ENCODE peak calls at places on chromosome 10, in ten cellular contexts. One of them, this sample, is unnamed.

GRCh38 chr10:77448226-77448625 is 189.4 kb downstream of the KCNMA1 start:
- DNase-seq in Calu3: no peak
- DNase-seq in ACHN: no peak
- DNase-seq in activated CD8-positive, alpha-beta memory T cell treated with anti-CD3 and anti-CD28 coated beads for 1 hour: no peak
- DNase-seq in activated gamma-delta T cell treated with anti-CD3 and anti-CD28 coated beads, Interleukin-2, amount 50 U/mL, for 16 hours: no peak
- DNase-seq in mucosa of gallbladder: no peak
- DNase-seq in SHP77: no peak
- DNase-seq in memory B cell: no peak
- DNase-seq in HTR-8/SVneo: no peak
- DNase-seq in heart right ventricle: no peak
- DNase-seq in this sample: no peak

GRCh38 chr10:22615819-22616499 is 98.4 kb downstream of the PIP4K2A start:
- DNase-seq in Calu3: peak
- DNase-seq in ACHN: peak
- DNase-seq in activated CD8-positive, alpha-beta memory T cell treated with anti-CD3 and anti-CD28 coated beads for 1 hour: no peak
- DNase-seq in heart right ventricle: peak
- DNase-seq in SHP77: no peak
- DNase-seq in mucosa of gallbladder: no peak
- DNase-seq in memory B cell: peak
- DNase-seq in HTR-8/SVneo: no peak
- DNase-seq in activated gamma-delta T cell treated with anti-CD3 and anti-CD28 coated beads, Interleukin-2, amount 50 U/mL, for 16 hours: peak
- DNase-seq in this sample: no peak

GRCh38 chr10:30366829-30367228 is 17.8 kb upstream of the MTPAP start:
- DNase-seq in SHP77: no peak
- DNase-seq in mucosa of gallbladder: no peak
- DNase-seq in activated CD8-positive, alpha-beta memory T cell treated with anti-CD3 and anti-CD28 coated beads for 1 hour: no peak
- DNase-seq in memory B cell: no peak
- DNase-seq in activated gamma-delta T cell treated with anti-CD3 and anti-CD28 coated beads, Interleukin-2, amount 50 U/mL, for 16 hours: no peak
- DNase-seq in ACHN: no peak
- DNase-seq in heart right ventricle: no peak
- DNase-seq in HTR-8/SVneo: no peak
- DNase-seq in Calu3: no peak
- DNase-seq in this sample: no peak

GRCh38 chr10:30046476-30046875 is 12.9 kb downstream of the JCAD start:
- DNase-seq in SHP77: no peak
- DNase-seq in mucosa of gallbladder: no peak
- DNase-seq in activated CD8-positive, alpha-beta memory T cell treated with anti-CD3 and anti-CD28 coated beads for 1 hour: no peak
- DNase-seq in HTR-8/SVneo: no peak
- DNase-seq in memory B cell: no peak
- DNase-seq in Calu3: no peak
- DNase-seq in ACHN: no peak
- DNase-seq in activated gamma-delta T cell treated with anti-CD3 and anti-CD28 coated beads, Interleukin-2, amount 50 U/mL, for 16 hours: no peak
- DNase-seq in heart right ventricle: no peak
- DNase-seq in this sample: no peak

GRCh38 chr10:103111031-103111917 is 81.8 kb downstream of the NT5C2 start:
- DNase-seq in mucosa of gallbladder: no peak
- DNase-seq in Calu3: no peak
- DNase-seq in memory B cell: no peak
- DNase-seq in HTR-8/SVneo: no peak
- DNase-seq in activated gamma-delta T cell treated with anti-CD3 and anti-CD28 coated beads, Interleukin-2, amount 50 U/mL, for 16 hours: no peak
- DNase-seq in heart right ventricle: no peak
- DNase-seq in ACHN: no peak
- DNase-seq in activated CD8-positive, alpha-beta memory T cell treated with anti-CD3 and anti-CD28 coated beads for 1 hour: no peak
- DNase-seq in SHP77: no peak
- DNase-seq in this sample: no peak

GRCh38 chr10:24277771-24278518 is 69.0 kb downstream of the KIAA1217 start:
- DNase-seq in heart right ventricle: peak
- DNase-seq in activated gamma-delta T cell treated with anti-CD3 and anti-CD28 coated beads, Interleukin-2, amount 50 U/mL, for 16 hours: no peak
- DNase-seq in activated CD8-positive, alpha-beta memory T cell treated with anti-CD3 and anti-CD28 coated beads for 1 hour: no peak
- DNase-seq in mucosa of gallbladder: peak
- DNase-seq in ACHN: no peak
- DNase-seq in Calu3: no peak
- DNase-seq in HTR-8/SVneo: no peak
- DNase-seq in SHP77: no peak
- DNase-seq in memory B cell: no peak
- DNase-seq in this sample: no peak

GRCh38 chr10:63256047-63256773 is 123.1 kb downstream of the NRBF2 start:
- DNase-seq in Calu3: no peak
- DNase-seq in activated gamma-delta T cell treated with anti-CD3 and anti-CD28 coated beads, Interleukin-2, amount 50 U/mL, for 16 hours: no peak
- DNase-seq in heart right ventricle: no peak
- DNase-seq in SHP77: no peak
- DNase-seq in ACHN: no peak
- DNase-seq in HTR-8/SVneo: no peak
- DNase-seq in memory B cell: no peak
- DNase-seq in activated CD8-positive, alpha-beta memory T cell treated with anti-CD3 and anti-CD28 coated beads for 1 hour: no peak
- DNase-seq in mucosa of gallbladder: no peak
- DNase-seq in this sample: peak

GRCh38 chr10:50527438-50528043 is 96.2 kb downstream of the SGMS1 start:
- DNase-seq in mucosa of gallbladder: no peak
- DNase-seq in memory B cell: no peak
- DNase-seq in SHP77: no peak
- DNase-seq in heart right ventricle: no peak
- DNase-seq in ACHN: no peak
- DNase-seq in activated gamma-delta T cell treated with anti-CD3 and anti-CD28 coated beads, Interleukin-2, amount 50 U/mL, for 16 hours: no peak
- DNase-seq in HTR-8/SVneo: no peak
- DNase-seq in Calu3: no peak
- DNase-seq in activated CD8-positive, alpha-beta memory T cell treated with anti-CD3 and anti-CD28 coated beads for 1 hour: no peak
- DNase-seq in this sample: no peak

GRCh38 chr10:99456207-99456606 is 25.8 kb upstream of the GOT1 start:
- DNase-seq in Calu3: no peak
- DNase-seq in SHP77: no peak
- DNase-seq in HTR-8/SVneo: no peak
- DNase-seq in ACHN: no peak
- DNase-seq in heart right ventricle: no peak
- DNase-seq in activated gamma-delta T cell treated with anti-CD3 and anti-CD28 coated beads, Interleukin-2, amount 50 U/mL, for 16 hours: no peak
- DNase-seq in memory B cell: no peak
- DNase-seq in activated CD8-positive, alpha-beta memory T cell treated with anti-CD3 and anti-CD28 coated beads for 1 hour: no peak
- DNase-seq in mucosa of gallbladder: no peak
- DNase-seq in this sample: no peak

GRCh38 chr10:109451879-109452278 is 471.4 kb downstream of the XPNPEP1 start:
- DNase-seq in HTR-8/SVneo: no peak
- DNase-seq in heart right ventricle: no peak
- DNase-seq in SHP77: no peak
- DNase-seq in mucosa of gallbladder: no peak
- DNase-seq in ACHN: no peak
- DNase-seq in activated gamma-delta T cell treated with anti-CD3 and anti-CD28 coated beads, Interleukin-2, amount 50 U/mL, for 16 hours: no peak
- DNase-seq in activated CD8-positive, alpha-beta memory T cell treated with anti-CD3 and anti-CD28 coated beads for 1 hour: no peak
- DNase-seq in Calu3: no peak
- DNase-seq in memory B cell: no peak
- DNase-seq in this sample: no peak

GRCh38 chr10:65793738-65794425 is 1132.0 kb upstream of the LRRTM3 start:
- DNase-seq in memory B cell: no peak
- DNase-seq in HTR-8/SVneo: no peak
- DNase-seq in mucosa of gallbladder: peak
- DNase-seq in Calu3: peak
- DNase-seq in activated CD8-positive, alpha-beta memory T cell treated with anti-CD3 and anti-CD28 coated beads for 1 hour: no peak
- DNase-seq in activated gamma-delta T cell treated with anti-CD3 and anti-CD28 coated beads, Interleukin-2, amount 50 U/mL, for 16 hours: no peak
- DNase-seq in heart right ventricle: no peak
- DNase-seq in ACHN: no peak
- DNase-seq in SHP77: no peak
- DNase-seq in this sample: no peak

GRCh38 chr10:97222346-97222961 is 36.7 kb upstream of the SLIT1 start:
- DNase-seq in activated gamma-delta T cell treated with anti-CD3 and anti-CD28 coated beads, Interleukin-2, amount 50 U/mL, for 16 hours: no peak
- DNase-seq in activated CD8-positive, alpha-beta memory T cell treated with anti-CD3 and anti-CD28 coated beads for 1 hour: no peak
- DNase-seq in ACHN: no peak
- DNase-seq in SHP77: no peak
- DNase-seq in memory B cell: no peak
- DNase-seq in mucosa of gallbladder: no peak
- DNase-seq in heart right ventricle: no peak
- DNase-seq in HTR-8/SVneo: no peak
- DNase-seq in Calu3: no peak
- DNase-seq in this sample: no peak

GRCh38 chr10:97563337-97563736 is 9.2 kb upstream of the ANKRD2 start:
- DNase-seq in activated CD8-positive, alpha-beta memory T cell treated with anti-CD3 and anti-CD28 coated beads for 1 hour: no peak
- DNase-seq in Calu3: no peak
- DNase-seq in mucosa of gallbladder: no peak
- DNase-seq in heart right ventricle: no peak
- DNase-seq in memory B cell: no peak
- DNase-seq in activated gamma-delta T cell treated with anti-CD3 and anti-CD28 coated beads, Interleukin-2, amount 50 U/mL, for 16 hours: no peak
- DNase-seq in SHP77: no peak
- DNase-seq in HTR-8/SVneo: no peak
- DNase-seq in ACHN: no peak
- DNase-seq in this sample: no peak

GRCh38 chr10:30022590-30022989 is 36.8 kb downstream of the JCAD start:
- DNase-seq in activated gamma-delta T cell treated with anti-CD3 and anti-CD28 coated beads, Interleukin-2, amount 50 U/mL, for 16 hours: no peak
- DNase-seq in heart right ventricle: no peak
- DNase-seq in Calu3: no peak
- DNase-seq in mucosa of gallbladder: no peak
- DNase-seq in ACHN: no peak
- DNase-seq in SHP77: no peak
- DNase-seq in activated CD8-positive, alpha-beta memory T cell treated with anti-CD3 and anti-CD28 coated beads for 1 hour: no peak
- DNase-seq in HTR-8/SVneo: no peak
- DNase-seq in memory B cell: no peak
- DNase-seq in this sample: no peak

GRCh38 chr10:70478191-70479160 is at the start of gene PALD1:
- DNase-seq in activated CD8-positive, alpha-beta memory T cell treated with anti-CD3 and anti-CD28 coated beads for 1 hour: no peak
- DNase-seq in ACHN: peak
- DNase-seq in memory B cell: peak
- DNase-seq in Calu3: peak
- DNase-seq in mucosa of gallbladder: peak
- DNase-seq in SHP77: no peak
- DNase-seq in HTR-8/SVneo: peak
- DNase-seq in heart right ventricle: peak
- DNase-seq in activated gamma-delta T cell treated with anti-CD3 and anti-CD28 coated beads, Interleukin-2, amount 50 U/mL, for 16 hours: peak
- DNase-seq in this sample: no peak

GRCh38 chr10:33174674-33175073 is 159.8 kb downstream of the NRP1 start:
- DNase-seq in Calu3: no peak
- DNase-seq in mucosa of gallbladder: no peak
- DNase-seq in ACHN: no peak
- DNase-seq in memory B cell: no peak
- DNase-seq in activated CD8-positive, alpha-beta memory T cell treated with anti-CD3 and anti-CD28 coated beads for 1 hour: no peak
- DNase-seq in SHP77: no peak
- DNase-seq in HTR-8/SVneo: no peak
- DNase-seq in heart right ventricle: no peak
- DNase-seq in activated gamma-delta T cell treated with anti-CD3 and anti-CD28 coated beads, Interleukin-2, amount 50 U/mL, for 16 hours: no peak
- DNase-seq in this sample: no peak

This sample was measured in stromal cell of bone marrow.